ENCODE peak calls at places on chromosomes 2 and 18, in six cellular contexts. X is sigmoid colon, A is body of pancreas, K is esophagus squamous epithelium, Y is Peyer's patch, I is stomach. R is an unnamed sample.

GRCh38 chr2:12721571-12722444 is 5.1 kb downstream of the TRIB2 start:
- DNase-seq in Y (no peak), K (no peak), A (no peak), X (no peak), I (no peak), R (no peak)

GRCh38 chr2:210421916-210422315 is 54.6 kb downstream of the LANCL1 start:
- DNase-seq in X (no peak), Y (no peak), K (no peak), I (no peak), A (no peak), R (no peak)

GRCh38 chr2:237154050-237154638 is 68.5 kb downstream of the COPS8 start:
- DNase-seq in K (no peak), X (no peak), I (peak; percentile 40), Y (no peak), A (peak; percentile 35), R (no peak)

GRCh38 chr18:44602845-44603244 is 77.8 kb upstream of the SETBP1 start:
- DNase-seq in Y (no peak), K (no peak), X (no peak), A (no peak), I (no peak), R (no peak)

GRCh38 chr2:199869227-199869541 is 18.2 kb upstream of the FTCDNL1 start:
- DNase-seq in X (no peak), A (no peak), I (no peak), K (no peak), Y (no peak), R (no peak)

GRCh38 chr18:75473316-75473715 is 45.8 kb upstream of the SMIM21 start:
- DNase-seq in Y (no peak), X (no peak), I (no peak), A (no peak), K (no peak), R (no peak)

GRCh38 chr2:37274354-37274965 is 43.0 kb downstream of the NDUFAF7 start:
- DNase-seq in I (no peak), A (no peak), X (peak; percentile 74), K (no peak), Y (no peak), R (no peak)

GRCh38 chr2:8681786-8682692 is at the start of gene ID2:
- DNase-seq in X (peak; percentile 100), Y (peak; percentile 94), I (peak; percentile 99), A (peak; percentile 99), K (peak; percentile 92), R (peak; percentile 100)

GRCh38 chr2:99850076-99850710 is 292.2 kb downstream of the AFF3 start:
- DNase-seq in K (no peak), I (no peak), X (no peak), A (no peak), Y (no peak), R (no peak)

GRCh38 chr18:21242141-21243040 is at the start of gene GREB1L:
- DNase-seq in K (no peak), A (peak; percentile 29), I (peak; percentile 63), X (no peak), Y (no peak), R (peak; percentile 87)

GRCh38 chr18:36096955-36097354 is 29.6 kb upstream of the RPRD1A start:
- DNase-seq in Y (no peak), A (no peak), X (no peak), I (no peak), K (no peak), R (no peak)

GRCh38 chr2:140122001-140122400 is 1341.8 kb upstream of the NXPH2 start:
- DNase-seq in K (no peak), I (no peak), Y (no peak), A (no peak), X (no peak), R (no peak)

GRCh38 chr2:11213090-11213638 is 57.9 kb downstream of the SLC66A3 start:
- DNase-seq in Y (no peak), K (no peak), A (no peak), X (no peak), I (no peak), R (no peak)

GRCh38 chr18:48140738-48141137 is 210.3 kb upstream of the SMAD2 start:
- DNase-seq in K (no peak), A (no peak), I (no peak), Y (no peak), X (no peak), R (no peak)

GRCh38 chr2:16244966-16245320 is 304.6 kb downstream of the MYCN start:
- DNase-seq in I (no peak), K (no peak), X (no peak), Y (no peak), A (no peak), R (no peak)

GRCh38 chr2:62014102-62014501 is 108.6 kb downstream of the COMMD1 start:
- DNase-seq in K (no peak), A (peak; percentile 65), Y (no peak), X (peak; percentile 92), I (peak; percentile 78), R (peak; percentile 65)

GRCh38 chr2:118807668-118808428 is 39.6 kb downstream of the EN1 start:
- DNase-seq in K (no peak), X (no peak), I (no peak), A (no peak), Y (no peak), R (no peak)

GRCh38 chr18:21912339-21913239 is 172.0 kb downstream of the MIB1 start:
- DNase-seq in Y (no peak), K (no peak), I (no peak), X (no peak), A (no peak), R (no peak)

GRCh38 chr2:132416080-132416911 is at the start of gene GPR39:
- DNase-seq in A (peak; percentile 96), Y (peak; percentile 19), X (peak; percentile 78), I (peak; percentile 94), K (peak; percentile 9), R (peak; percentile 91)

GRCh38 chr2:197614532-197614931 is 60.9 kb downstream of the RFTN2 start:
- DNase-seq in Y (no peak), A (no peak), X (no peak), I (no peak), K (no peak), R (no peak)

GRCh38 chr2:56011624-56012023 is 88.0 kb upstream of the EFEMP1 start:
- DNase-seq in I (no peak), K (no peak), X (no peak), A (no peak), Y (no peak), R (no peak)

GRCh38 chr2:61558160-61558559 is 20.0 kb upstream of the XPO1 start:
- DNase-seq in A (no peak), K (no peak), X (no peak), Y (no peak), I (no peak), R (no peak)

GRCh38 chr2:86302320-86302719 is 35.1 kb downstream of the REEP1 start:
- DNase-seq in X (no peak), A (no peak), I (no peak), Y (no peak), K (no peak), R (no peak)

GRCh38 chr2:86305195-86305975 is 32.0 kb downstream of the REEP1 start:
- DNase-seq in K (no peak), X (peak; percentile 74), Y (no peak), A (no peak), I (no peak), R (no peak)

GRCh38 chr2:86307431-86307830 is 30.0 kb downstream of the REEP1 start:
- DNase-seq in A (no peak), I (no peak), X (no peak), K (no peak), Y (no peak), R (no peak)

GRCh38 chr2:86301711-86302202 is 35.7 kb downstream of the REEP1 start:
- DNase-seq in X (no peak), I (no peak), K (no peak), Y (no peak), A (no peak), R (no peak)

DNA sequence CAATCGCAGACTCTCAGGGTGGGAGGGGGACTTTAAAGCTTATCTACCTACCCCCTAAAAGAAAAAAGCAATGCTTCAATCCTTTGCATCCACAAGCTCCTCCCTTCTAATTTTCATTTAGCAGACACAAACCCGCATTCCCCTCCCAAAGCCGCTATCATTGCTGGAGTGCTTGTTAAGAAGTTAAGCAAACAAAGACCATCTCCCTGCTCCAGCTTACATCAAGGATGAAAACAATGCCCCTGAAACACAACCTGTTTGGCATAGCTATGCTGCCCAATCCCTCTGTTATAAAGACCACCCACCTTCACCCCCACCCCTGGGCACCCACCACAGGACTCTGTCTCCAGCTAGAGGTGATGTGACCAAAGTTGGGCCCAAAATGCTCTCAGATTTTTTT is 33.0 kb downstream of the REEP1 start:
- DNase-seq in X (no peak), I (no peak), Y (no peak), K (no peak), A (no peak), R (no peak)
- H3K4me1 ChIP-seq in X (peaks cover 62% of the 10 kb centered on the region), I (no peaks in the 10 kb centered on the region), Y (peaks cover 19% of the 10 kb centered on the region), K (peaks cover 12% of the 10 kb centered on the region), A (peaks cover 8% of the 10 kb centered on the region), R (no peaks in the 10 kb centered on the region)

GRCh38 chr2:240961878-240962277 is 36.5 kb upstream of the SNED1 start:
- DNase-seq in K (no peak), I (peak; percentile 3), Y (peak; percentile 6), A (no peak), X (no peak), R (no peak)

GRCh38 chr2:240963065-240963375 is 35.4 kb upstream of the SNED1 start:
- DNase-seq in K (no peak), Y (no peak), I (peak; percentile 17), X (no peak), A (peak; percentile 9), R (no peak)

GRCh38 chr2:240963376-240964220 is 34.8 kb upstream of the SNED1 start:
- DNase-seq in Y (no peak), X (no peak), I (peak; percentile 19), A (no peak), K (no peak), R (no peak)

GRCh38 chr2:240960963-240961876 is 37.2 kb upstream of the SNED1 start:
- DNase-seq in A (no peak), Y (peak; percentile 4), I (peak; percentile 11), X (peak; percentile 42), K (no peak), R (no peak)

DNA sequence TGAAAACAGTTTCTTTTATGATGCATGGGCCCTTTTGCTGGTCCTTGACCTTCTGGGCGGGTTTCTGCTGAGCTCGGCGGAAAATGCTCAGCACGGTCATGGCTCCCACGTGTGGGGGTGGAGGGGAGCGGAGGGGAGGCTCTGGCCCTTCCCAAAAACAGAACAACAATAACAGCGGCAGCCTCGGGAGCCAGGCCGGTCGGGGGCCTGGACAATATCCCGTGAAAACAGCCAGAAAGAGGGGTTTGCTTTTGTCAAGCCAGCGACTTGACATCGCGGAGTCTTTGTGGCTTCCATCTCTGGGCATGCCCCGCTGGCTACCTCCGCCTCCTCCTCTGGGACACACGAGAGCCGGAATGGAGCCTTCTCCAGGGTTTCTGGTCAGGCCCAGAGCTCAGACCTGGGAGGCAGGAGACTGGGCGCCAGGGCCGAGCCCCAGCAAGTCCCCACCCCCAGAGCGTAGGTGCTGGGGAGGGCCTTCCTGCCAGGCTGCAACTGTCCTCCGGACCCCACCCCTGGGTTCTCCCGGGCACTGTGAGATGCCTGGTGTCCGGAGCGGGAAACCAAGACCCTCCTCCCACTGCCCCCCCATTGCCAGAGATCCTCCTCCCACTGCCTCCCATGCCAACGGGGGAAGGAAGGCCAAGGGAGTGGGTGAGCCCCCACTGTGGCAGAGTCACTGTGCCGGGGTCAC is 35.9 kb upstream of the SNED1 start:
- DNase-seq in X (peak; percentile 72), Y (no peak), A (peak; percentile 16), K (no peak), I (peak; percentile 26), R (peak; percentile 85)
- TF ChIP-seq POLR2A in X (no peak), Y (no peak), A (no peak), K (no peak), I (no peak), R (no peak)

GRCh38 chr2:54480025-54480424 is 23.9 kb downstream of the SPTBN1 start:
- DNase-seq in I (no peak), Y (no peak), A (no peak), K (no peak), X (no peak), R (no peak)
- H3K4me1 ChIP-seq in I (peaks cover 31% of the 10 kb centered on the region), Y (peaks cover 28% of the 10 kb centered on the region), A (peaks cover 32% of the 10 kb centered on the region), K (peaks cover 22% of the 10 kb centered on the region), X (peaks cover 92% of the 10 kb centered on the region), R (no peaks in the 10 kb centered on the region)

GRCh38 chr2:24049485-24050021 is at the start of gene FKBP1B:
- DNase-seq in K (no peak), X (peak; percentile 72), Y (peak; percentile 68), I (peak; percentile 80), A (peak; percentile 50), R (peak; percentile 72)
- TF ChIP-seq POLR2A in K (no peak), X (no peak), Y (peak; percentile 48), I (no peak), A (peak; percentile 53), R (peak; percentile 48)